ENCODE peak calls at places on chromosomes 11 and 22, in six cellular contexts. P is fibroblast of lung, Z is left lung, N is body of pancreas, V is colonic mucosa, O is MM.1S. M is an unnamed sample. For H3K36me3, the result is how much of the 10 kb centered on the place peaks cover.

GRCh38 chr11:66438009-66438503 is 592 bp downstream of the MRPL11 start:
- DNase-seq in V (peak), P (no peak), O (peak), Z (no peak), N (no peak), M (no peak)

GRCh38 chr22:50059185-50059880 is 1.2 kb upstream of the TTLL8 start:
- DNase-seq in Z (no peak), O (peak), N (no peak), P (no peak), V (no peak), M (peak)

GRCh38 chr11:119371778-119372182 is 9.7 kb downstream of the USP2 start:
- DNase-seq in N (peak), V (no peak), P (peak), Z (no peak), O (no peak), M (no peak)

GRCh38 chr11:35525501-35526175 is at the start of gene PAMR1:
- DNase-seq in Z (peak), N (peak), O (peak), P (peak), V (peak), M (peak)

GRCh38 chr22:23565288-23565941 is 14.7 kb downstream of the IGLL1 start:
- DNase-seq in O (no peak), N (no peak), P (no peak), V (peak), Z (no peak), M (no peak)

GRCh38 chr11:95727630-95728029 is 62.0 kb downstream of the FAM76B start:
- DNase-seq in P (no peak), O (no peak), N (no peak), V (no peak), Z (no peak), M (no peak)

GRCh38 chr11:47251751-47252150 is 3.1 kb upstream of the ACP2 start:
- DNase-seq in O (no peak), Z (no peak), V (no peak), N (no peak), P (no peak), M (no peak)

GRCh38 chr11:116175707-116176106 is 597.1 kb downstream of the BUD13 start:
- DNase-seq in P (no peak), N (no peak), Z (no peak), V (peak), O (no peak), M (no peak)

GRCh38 chr22:28585324-28585723 is 94.3 kb downstream of the TTC28 start:
- DNase-seq in O (no peak), P (no peak), V (no peak), N (no peak), Z (no peak), M (no peak)

GRCh38 chr11:43751726-43752125 is 71.2 kb downstream of the HSD17B12 start:
- DNase-seq in Z (no peak), V (no peak), P (no peak), O (no peak), N (no peak), M (no peak)

GRCh38 chr22:31436132-31436531 is 36.7 kb downstream of the DRG1 start:
- DNase-seq in N (no peak), Z (no peak), O (no peak), V (no peak), P (no peak), M (no peak)

GRCh38 chr11:27524155-27524554 is 17.6 kb upstream of the LIN7C start:
- DNase-seq in Z (no peak), N (no peak), O (no peak), V (no peak), P (peak), M (no peak)

GRCh38 chr22:24819941-24820461 is 14.0 kb downstream of the SGSM1 start:
- DNase-seq in V (peak), Z (peak), N (peak), O (no peak), P (no peak), M (peak)

GRCh38 chr11:128195057-128195751 is 392.2 kb downstream of the ETS1 start:
- DNase-seq in Z (no peak), O (no peak), P (no peak), N (no peak), V (no peak), M (no peak)

DNA sequence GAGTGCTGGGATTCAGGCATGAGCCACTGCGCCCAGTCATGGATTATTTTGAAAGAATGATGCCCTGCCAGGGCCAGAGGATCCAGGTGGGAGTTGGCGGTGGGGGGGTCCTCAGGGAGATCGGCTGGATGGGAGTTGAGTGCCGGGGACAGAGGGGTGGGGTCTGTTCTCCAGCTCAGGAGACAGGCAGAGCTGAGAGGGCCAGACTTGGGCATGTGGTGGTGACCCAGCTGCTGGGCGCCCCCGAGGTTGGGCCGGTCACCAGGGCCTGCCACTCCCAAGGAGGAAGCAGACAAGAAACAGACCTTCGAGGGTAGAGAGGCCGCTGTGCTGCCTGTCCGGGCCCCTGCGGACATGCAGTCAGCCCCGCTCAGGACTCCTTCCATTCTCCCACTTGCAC is 11.8 kb upstream of the PRODH start:
- DNase-seq in V (peak), P (no peak), N (no peak), Z (peak), O (no peak), M (peak)
- H3K36me3 ChIP-seq in V (under half), P (under half), N (under half), Z (under half), O (under half), M (under half)

GRCh38 chr11:2400069-2400760 is at the start of gene TSSC4:
- DNase-seq in P (peak), O (peak), V (peak), N (peak), Z (peak), M (peak)

GRCh38 chr11:2402890-2403645 is 2.5 kb downstream of the TSSC4 start:
- DNase-seq in P (no peak), V (no peak), Z (no peak), O (no peak), N (no peak), M (no peak)

GRCh38 chr11:2402106-2402505 is 1.6 kb downstream of the TSSC4 start:
- DNase-seq in P (no peak), N (no peak), V (no peak), Z (no peak), O (no peak), M (no peak)

GRCh38 chr11:2400761-2401435 is 348 bp downstream of the TSSC4 start:
- DNase-seq in O (no peak), V (no peak), Z (no peak), P (no peak), N (no peak), M (no peak)

DNA sequence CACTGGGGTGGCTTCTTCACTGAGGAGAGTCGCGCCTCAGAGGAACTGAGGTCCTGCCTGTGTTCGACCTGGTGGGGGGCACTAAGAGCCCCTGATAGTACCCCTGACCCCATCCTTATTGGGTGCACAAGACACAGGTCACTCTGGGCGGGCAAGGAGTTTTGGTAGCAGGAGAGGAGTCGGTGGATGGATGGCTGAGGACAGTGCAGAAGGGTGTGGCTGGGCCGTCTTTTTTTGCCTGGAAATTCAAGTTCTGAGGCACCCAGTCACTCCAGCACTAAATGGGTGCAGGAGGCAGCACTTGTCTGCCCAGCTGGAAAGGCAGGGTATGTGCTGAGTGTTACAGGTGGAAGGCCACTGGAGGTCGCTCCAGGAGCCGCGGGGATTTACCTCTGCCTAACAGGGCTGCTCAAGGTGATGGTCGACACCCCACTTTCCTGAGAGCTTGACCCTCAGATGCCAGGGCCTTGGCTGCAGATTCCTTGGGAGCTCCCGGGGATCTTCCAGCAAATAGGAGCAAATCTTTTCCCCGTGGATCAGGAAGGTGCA is 960 bp downstream of the TSSC4 start:
- DNase-seq in N (no peak), Z (no peak), O (no peak), V (no peak), P (no peak), M (no peak)
- TF ChIP-seq CTCF in N (no peak), Z (no peak), O (peak), V (no peak), P (no peak), M (no peak)

GRCh38 chr11:57416436-57416835 is 10.5 kb downstream of the SLC43A3 start:
- DNase-seq in V (no peak), P (no peak), O (no peak), Z (no peak), N (no peak), M (no peak)

GRCh38 chr11:57417056-57417455 is 9.9 kb downstream of the SLC43A3 start:
- DNase-seq in O (no peak), P (peak), V (no peak), Z (no peak), N (no peak), M (no peak)

GRCh38 chr11:57414612-57415212 is 12.2 kb downstream of the SLC43A3 start:
- DNase-seq in N (no peak), O (no peak), V (no peak), P (no peak), Z (no peak), M (no peak)

GRCh38 chr11:57410287-57410686 is 16.6 kb downstream of the SLC43A3 start:
- DNase-seq in Z (no peak), N (no peak), V (no peak), P (peak), O (no peak), M (no peak)

GRCh38 chr11:57413681-57414080 is 13.2 kb downstream of the SLC43A3 start:
- DNase-seq in Z (no peak), P (no peak), N (no peak), V (no peak), O (no peak), M (no peak)
- H3K36me3 ChIP-seq in Z (half or more), P (under half), N (under half), V (under half), O (under half), M (under half)

GRCh38 chr11:8017894-8018741 is 31.0 kb downstream of the EIF3F start:
- DNase-seq in O (no peak), Z (no peak), V (peak), N (no peak), P (no peak), M (no peak)

GRCh38 chr11:8021920-8022319 is 34.8 kb downstream of the EIF3F start:
- DNase-seq in O (no peak), V (no peak), P (no peak), N (no peak), Z (no peak), M (no peak)

GRCh38 chr11:8018742-8019631 is 31.9 kb downstream of the EIF3F start:
- DNase-seq in O (peak), Z (peak), N (peak), V (peak), P (peak), M (peak)

GRCh38 chr11:8017071-8017470 is 29.9 kb downstream of the EIF3F start:
- DNase-seq in O (no peak), P (no peak), N (no peak), V (peak), Z (no peak), M (no peak)

DNA sequence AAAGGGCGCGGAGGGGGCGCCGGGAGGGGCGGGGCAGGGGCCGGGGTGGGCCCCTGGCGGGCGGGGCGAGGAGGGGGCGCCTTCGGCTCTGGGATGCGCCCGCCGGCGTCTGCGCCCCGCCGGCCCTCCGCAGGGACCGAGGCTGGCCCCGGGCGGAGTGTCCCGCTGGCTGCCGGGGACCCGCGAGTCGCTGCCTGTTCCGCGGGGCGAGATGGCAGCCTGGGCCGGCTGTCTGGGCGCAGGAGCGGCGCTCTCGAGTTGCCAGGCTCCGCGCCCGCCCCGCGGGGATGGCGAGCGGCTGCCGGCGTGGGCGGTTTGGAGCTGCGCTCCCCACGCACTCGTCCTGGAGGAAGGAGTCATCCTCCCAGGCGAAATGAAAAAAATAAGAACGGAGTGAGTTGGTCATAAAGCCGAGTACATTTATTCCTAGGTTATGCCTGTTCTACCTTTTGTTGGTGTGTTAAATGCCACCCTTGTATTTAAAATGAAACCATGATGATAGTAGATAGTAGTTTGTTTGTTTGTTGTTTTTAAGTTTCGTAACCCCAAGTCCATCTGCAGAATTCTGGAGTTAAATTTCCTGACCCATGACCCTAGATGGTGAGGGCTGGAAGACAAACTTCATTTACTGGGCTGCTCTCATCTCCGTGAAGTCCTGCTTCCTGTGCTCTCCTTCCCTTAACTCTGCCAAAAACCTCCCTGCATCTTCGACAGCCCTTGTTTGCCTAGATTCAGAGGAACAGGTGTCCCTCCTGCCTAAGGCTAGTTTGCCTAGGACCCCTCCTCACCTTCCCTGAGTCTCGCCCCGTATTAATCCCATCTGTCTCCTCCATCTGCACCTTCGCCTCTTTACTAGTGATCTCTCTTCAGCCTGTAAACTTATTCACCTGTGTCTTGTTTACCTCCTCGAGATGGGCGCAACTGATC is 32.8 kb downstream of the EIF3F start:
- DNase-seq in Z (no peak), N (peak), P (peak), O (no peak), V (peak), M (no peak)
- TF ChIP-seq CTCF in Z (no peak), N (no peak), P (no peak), O (no peak), V (no peak), M (no peak)

DNA sequence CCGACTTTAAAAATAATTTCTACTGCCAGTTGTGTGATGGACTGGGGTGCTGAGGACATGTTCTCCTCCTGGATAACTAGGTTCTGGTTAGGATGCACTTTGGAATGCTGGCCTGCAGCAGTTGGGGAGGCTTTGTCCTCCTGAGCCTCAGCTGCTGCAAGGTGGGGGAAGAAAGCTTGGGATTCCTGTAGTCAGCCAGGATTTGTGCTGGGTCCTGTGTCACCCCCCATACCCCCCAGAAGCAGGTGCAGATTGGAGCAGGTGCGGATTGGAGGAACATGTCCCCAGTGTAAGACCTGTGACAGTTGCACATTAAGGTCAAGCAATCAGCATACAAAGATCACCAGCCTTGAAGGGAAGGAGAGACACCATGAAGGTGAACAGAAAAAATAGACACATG is 51.1 kb downstream of the MED15 start:
- DNase-seq in Z (no peak), N (no peak), P (no peak), V (no peak), O (no peak), M (no peak)
- H3K36me3 ChIP-seq in Z (half or more), N (under half), P (under half), V (under half), O (under half), M (under half)

DNA sequence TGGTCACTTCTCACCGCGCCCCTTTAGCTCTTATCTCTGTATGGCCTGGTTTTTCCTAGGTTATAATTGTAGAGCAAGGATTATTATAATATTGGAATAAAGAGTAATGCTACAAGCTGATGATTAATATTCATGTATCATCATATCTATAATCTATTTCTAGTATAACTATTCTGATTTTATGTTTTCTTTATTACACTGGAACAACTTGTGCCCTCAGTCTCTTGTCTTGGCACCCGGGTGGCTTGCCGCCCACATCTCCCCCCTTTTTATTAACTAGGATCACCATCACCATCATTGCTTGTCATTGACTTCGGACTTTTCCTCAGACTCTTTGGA is 11.0 kb downstream of the OR52K1 start:
- DNase-seq in V (no peak), O (no peak), Z (no peak), N (no peak), P (no peak), M (no peak)
- TF ChIP-seq CTCF in V (peak), O (no peak), Z (peak), N (no peak), P (no peak), M (no peak)

GRCh38 chr11:131633978-131634377 is 263.6 kb downstream of the NTM start:
- DNase-seq in N (no peak), Z (no peak), O (no peak), P (no peak), V (no peak), M (no peak)
- H3K36me3 ChIP-seq in N (under half), Z (under half), O (under half), P (under half), V (under half), M (under half)